ENCODE peak calls at places on chromosome 15, in seven cellular contexts. K, F, W, Z, J, L and A are unnamed samples.

GRCh38 chr15:69668963-69669362 is 216.3 kb downstream of the RPLP1 start:
- DNase-seq in K (no peak), F (no peak), W (no peak), Z (peak), J (no peak), L (no peak), A (no peak)

GRCh38 chr15:58511588-58511987 is 79.8 kb downstream of the LIPC start:
- DNase-seq in K (no peak), F (no peak), W (no peak), Z (no peak), J (no peak), L (no peak), A (no peak)

GRCh38 chr15:64783796-64784195 is 8.4 kb upstream of the RBPMS2 start:
- DNase-seq in K (no peak), F (no peak), W (no peak), Z (no peak), J (peak), L (no peak), A (no peak)

GRCh38 chr15:99734575-99734974 is 1.3 kb upstream of the LYSMD4 start:
- DNase-seq in K (no peak), F (no peak), W (no peak), Z (no peak), J (no peak), L (no peak), A (no peak)

GRCh38 chr15:101053261-101053660 is 134.1 kb downstream of the LRRK1 start:
- DNase-seq in K (no peak), F (peak), W (no peak), Z (peak), J (no peak), L (no peak), A (no peak)

GRCh38 chr15:85837011-85837433 is 42.3 kb upstream of the KLHL25 start:
- DNase-seq in K (peak), F (peak), W (no peak), Z (peak), J (no peak), L (no peak), A (no peak)

GRCh38 chr15:101646652-101647051 is 5.5 kb downstream of the TM2D3 start:
- DNase-seq in K (peak), F (no peak), W (no peak), Z (no peak), J (no peak), L (no peak), A (no peak)

GRCh38 chr15:79002631-79003030 is 57.8 kb upstream of the CTSH start:
- DNase-seq in K (no peak), F (no peak), W (no peak), Z (no peak), J (no peak), L (no peak), A (no peak)

GRCh38 chr15:71219646-71220045 is 104.4 kb downstream of the THSD4 start:
- DNase-seq in K (peak), F (no peak), W (no peak), Z (no peak), J (no peak), L (no peak), A (no peak)

GRCh38 chr15:59436774-59437472 is 1.1 kb upstream of the FAM81A start:
- DNase-seq in K (no peak), F (no peak), W (no peak), Z (no peak), J (peak), L (no peak), A (no peak)

GRCh38 chr15:85331666-85332261 is 48.6 kb upstream of the AKAP13 start:
- DNase-seq in K (peak), F (no peak), W (no peak), Z (no peak), J (no peak), L (no peak), A (no peak)

GRCh38 chr15:25188051-25188450 is 233.3 kb downstream of the SNRPN start:
- DNase-seq in K (no peak), F (no peak), W (no peak), Z (no peak), J (no peak), L (no peak), A (no peak)

GRCh38 chr15:64643685-64644084 is 131.7 kb downstream of the RBPMS2 start:
- DNase-seq in K (no peak), F (no peak), W (no peak), Z (no peak), J (no peak), L (no peak), A (no peak)

GRCh38 chr15:82571722-82572222 is 31.5 kb upstream of the RPS17 start:
- DNase-seq in K (peak), F (peak), W (peak), Z (peak), J (peak), L (no peak), A (peak)

GRCh38 chr15:32790352-32790999 is 72.7 kb downstream of the GREM1 start:
- DNase-seq in K (peak), F (no peak), W (no peak), Z (no peak), J (no peak), L (no peak), A (no peak)

GRCh38 chr15:36905908-36906307 is 194.4 kb downstream of the MEIS2 start:
- DNase-seq in K (peak), F (no peak), W (no peak), Z (no peak), J (no peak), L (no peak), A (no peak)

GRCh38 chr15:65244638-65245037 is 33.4 kb upstream of the CILP start:
- DNase-seq in K (peak), F (no peak), W (no peak), Z (no peak), J (no peak), L (no peak), A (no peak)

GRCh38 chr15:39300451-39301153 is 280.3 kb upstream of the THBS1 start:
- DNase-seq in K (peak), F (no peak), W (no peak), Z (no peak), J (no peak), L (no peak), A (no peak)

GRCh38 chr15:39299506-39300267 is 281.2 kb upstream of the THBS1 start:
- DNase-seq in K (peak), F (no peak), W (no peak), Z (no peak), J (no peak), L (no peak), A (no peak)

GRCh38 chr15:39304201-39304841 is 276.6 kb upstream of the THBS1 start:
- DNase-seq in K (peak), F (no peak), W (no peak), Z (no peak), J (no peak), L (no peak), A (no peak)

GRCh38 chr15:39302936-39303335 is 277.9 kb upstream of the THBS1 start:
- DNase-seq in K (no peak), F (no peak), W (no peak), Z (no peak), J (no peak), L (no peak), A (no peak)

GRCh38 chr15:39301589-39301999 is 279.3 kb upstream of the THBS1 start:
- DNase-seq in K (peak), F (no peak), W (no peak), Z (no peak), J (no peak), L (no peak), A (no peak)
- TF ChIP-seq CTCF in K (no peak), F (no peak), W (no peak), Z (no peak), J (no peak), L (no peak), A (no peak)

GRCh38 chr15:62393196-62393595 is 228.1 kb upstream of the C2CD4B start:
- DNase-seq in K (peak), F (no peak), W (no peak), Z (no peak), J (no peak), L (no peak), A (no peak)

GRCh38 chr15:62394079-62394478 is 229.0 kb upstream of the C2CD4B start:
- DNase-seq in K (peak), F (no peak), W (no peak), Z (no peak), J (no peak), L (no peak), A (no peak)

GRCh38 chr15:62390793-62391543 is 225.9 kb upstream of the C2CD4B start:
- DNase-seq in K (peak), F (peak), W (peak), Z (peak), J (peak), L (no peak), A (peak)

GRCh38 chr15:62391565-62392262 is 226.6 kb upstream of the C2CD4B start:
- DNase-seq in K (peak), F (peak), W (peak), Z (peak), J (peak), L (peak), A (peak)

GRCh38 chr15:62392411-62392810 is 227.3 kb upstream of the C2CD4B start:
- DNase-seq in K (peak), F (peak), W (peak), Z (peak), J (peak), L (no peak), A (no peak)
- TF ChIP-seq CTCF in K (no peak), F (peak), W (no peak), Z (no peak), J (peak), L (no peak), A (no peak)

GRCh38 chr15:81256916-81257315 is 60.2 kb downstream of the IL16 start:
- DNase-seq in K (peak), F (no peak), W (no peak), Z (no peak), J (no peak), L (no peak), A (no peak)
- TF ChIP-seq CTCF in K (peak), F (peak), W (peak), Z (no peak), J (peak), L (no peak), A (peak)

DNA sequence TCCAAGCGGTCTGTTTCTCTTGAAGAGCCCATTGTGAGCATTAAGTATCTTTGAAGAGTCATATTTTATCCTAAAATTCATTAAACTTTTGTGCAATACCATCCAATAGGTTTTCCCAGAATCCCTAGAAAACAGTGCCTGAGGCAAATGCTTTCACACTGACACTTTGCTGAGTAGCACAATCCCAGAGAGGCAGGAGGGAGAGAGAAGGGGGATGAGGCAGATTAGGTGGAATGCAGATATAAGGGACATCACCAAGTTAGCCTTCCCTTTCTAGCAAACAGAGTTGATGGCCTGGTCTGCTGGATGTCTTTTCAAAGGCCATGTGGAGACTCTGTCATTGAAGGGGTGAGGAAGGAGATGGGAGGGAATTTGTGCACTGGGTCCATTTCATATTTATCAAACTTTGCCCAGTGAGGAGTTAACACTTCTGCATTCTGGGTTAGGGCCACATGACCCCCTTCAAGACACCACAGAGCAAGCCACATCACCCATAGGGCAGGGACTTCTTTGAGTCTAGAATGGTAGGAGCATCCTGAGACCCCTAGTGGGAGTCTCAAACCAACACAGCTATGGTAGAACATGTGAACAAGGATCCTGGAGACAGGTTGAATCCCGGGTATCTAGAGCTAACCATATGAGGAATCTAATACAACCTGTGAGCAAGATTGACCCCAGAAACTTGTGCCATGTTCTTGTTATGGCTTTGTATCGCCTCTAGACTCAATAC is 32.0 kb upstream of the SEMA6D start:
- DNase-seq in K (no peak), F (no peak), W (no peak), Z (no peak), J (no peak), L (no peak), A (no peak)
- TF ChIP-seq CTCF in K (no peak), F (peak), W (no peak), Z (no peak), J (no peak), L (no peak), A (no peak)

GRCh38 chr15:90903733-90904536 is 833 bp downstream of the MAN2A2 start:
- DNase-seq in K (no peak), F (peak), W (no peak), Z (peak), J (peak), L (no peak), A (no peak)
- TF ChIP-seq CTCF in K (no peak), F (peak), W (no peak), Z (no peak), J (no peak), L (no peak), A (no peak)

GRCh38 chr15:31214158-31214863 is 112.3 kb upstream of the KLF13 start:
- DNase-seq in K (no peak), F (no peak), W (no peak), Z (no peak), J (no peak), L (no peak), A (no peak)
- TF ChIP-seq CTCF in K (no peak), F (no peak), W (no peak), Z (no peak), J (no peak), L (no peak), A (no peak)